ENCODE peak calls at places on chromosome 22, in six cellular contexts. R is nephron progenitor cell; E is cardiac muscle cell; D is K562; Y is activated CD8-positive, alpha-beta T cell treated with anti-CD3 and anti-CD28 coated beads for 36 hours; F is tibial artery. N is an unnamed sample.

GRCh38 chr22:19524170-19525115 is at the start of gene CLDN5:
- DNase-seq in R (peak), E (peak), D (peak), Y (no peak), F (peak), N (peak)

GRCh38 chr22:17734197-17734596 is 40.1 kb downstream of the BID start:
- DNase-seq in R (no peak), E (peak), D (no peak), Y (peak), F (peak), N (no peak)

GRCh38 chr22:44243761-44244160 is 63.0 kb downstream of the PARVG start:
- DNase-seq in R (no peak), E (no peak), D (no peak), Y (no peak), F (no peak), N (no peak)

GRCh38 chr22:21834869-21835268 is 32.6 kb downstream of the MAPK1 start:
- DNase-seq in R (no peak), E (no peak), D (no peak), Y (no peak), F (no peak), N (no peak)

GRCh38 chr22:46736705-46737104 is 1.3 kb downstream of the CERK start:
- DNase-seq in R (no peak), E (no peak), D (no peak), Y (no peak), F (no peak), N (no peak)

GRCh38 chr22:19174106-19175025 is 4.2 kb downstream of the SLC25A1 start:
- DNase-seq in R (peak), E (peak), D (no peak), Y (no peak), F (peak), N (no peak)

GRCh38 chr22:20392983-20393704 is 807 bp upstream of the ZNF74 start:
- DNase-seq in R (no peak), E (no peak), D (no peak), Y (no peak), F (no peak), N (no peak)

GRCh38 chr22:35043251-35043931 is 22.6 kb upstream of the ISX start:
- DNase-seq in R (no peak), E (no peak), D (peak), Y (peak), F (no peak), N (peak)

GRCh38 chr22:49330421-49331222 is 497.1 kb downstream of the BRD1 start:
- DNase-seq in R (no peak), E (no peak), D (no peak), Y (no peak), F (no peak), N (no peak)

GRCh38 chr22:27673839-27674238 is 127.7 kb downstream of the MN1 start:
- DNase-seq in R (peak), E (no peak), D (no peak), Y (no peak), F (no peak), N (no peak)

GRCh38 chr22:44828193-44828592 is 75.8 kb downstream of the ARHGAP8 start:
- DNase-seq in R (peak), E (peak), D (peak), Y (peak), F (no peak), N (peak)

GRCh38 chr22:38017272-38017920 is 33.0 kb upstream of the SOX10 start:
- DNase-seq in R (no peak), E (peak), D (no peak), Y (peak), F (peak), N (no peak)

GRCh38 chr22:48840112-48840949 is 987.3 kb downstream of the BRD1 start:
- DNase-seq in R (no peak), E (no peak), D (no peak), Y (no peak), F (no peak), N (no peak)

GRCh38 chr22:44164031-44164430 is 16.7 kb upstream of the PARVG start:
- DNase-seq in R (no peak), E (no peak), D (no peak), Y (no peak), F (no peak), N (no peak)

GRCh38 chr22:48757581-48757980 is 1070.1 kb downstream of the BRD1 start:
- DNase-seq in R (no peak), E (no peak), D (no peak), Y (no peak), F (peak), N (no peak)

GRCh38 chr22:46064966-46065666 is 85.2 kb upstream of the PPARA start:
- DNase-seq in R (no peak), E (no peak), D (no peak), Y (no peak), F (peak), N (no peak)

GRCh38 chr22:45092644-45093043 is 71.1 kb upstream of the NUP50 start:
- DNase-seq in R (no peak), E (no peak), D (no peak), Y (no peak), F (no peak), N (no peak)

GRCh38 chr22:24703101-24703500 is 71.4 kb downstream of the PIWIL3 start:
- DNase-seq in R (no peak), E (peak), D (peak), Y (no peak), F (no peak), N (no peak)

GRCh38 chr22:41656515-41656914 is 32.2 kb downstream of the SNU13 start:
- DNase-seq in R (no peak), E (peak), D (no peak), Y (no peak), F (peak), N (no peak)

GRCh38 chr22:46672731-46673130 is 52.5 kb downstream of the GRAMD4 start:
- DNase-seq in R (no peak), E (no peak), D (no peak), Y (no peak), F (no peak), N (no peak)

GRCh38 chr22:42317691-42318547 is 47.5 kb upstream of the TCF20 start:
- DNase-seq in R (no peak), E (no peak), D (no peak), Y (no peak), F (no peak), N (no peak)

GRCh38 chr22:19877626-19878339 is 23.1 kb upstream of the GNB1L start:
- DNase-seq in R (no peak), E (peak), D (no peak), Y (peak), F (no peak), N (no peak)

GRCh38 chr22:48146426-48146825 is 1384.0 kb downstream of the TBC1D22A start:
- DNase-seq in R (no peak), E (no peak), D (no peak), Y (no peak), F (no peak), N (no peak)

DNA sequence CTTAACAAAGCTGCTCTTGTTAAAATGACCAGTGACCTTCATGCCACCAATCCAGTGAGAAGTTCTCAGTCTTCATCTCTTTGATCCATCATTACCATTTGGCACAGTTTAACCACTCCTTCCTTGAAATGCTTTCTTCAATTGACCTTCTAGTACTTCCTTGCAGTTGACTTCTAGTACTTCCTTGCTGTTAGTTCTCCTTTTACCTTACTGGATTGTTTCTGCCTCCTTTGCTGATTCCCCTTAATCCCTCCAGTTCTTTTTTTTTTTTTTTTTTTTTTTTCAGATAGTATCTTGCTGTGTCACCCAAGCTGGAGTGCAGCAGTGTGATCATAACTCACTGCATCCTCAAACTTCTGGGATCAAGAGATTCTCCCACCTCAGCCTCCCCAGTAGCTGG is 66.0 kb upstream of the HORMAD2 start:
- DNase-seq in R (no peak), E (no peak), D (no peak), Y (no peak), F (no peak), N (no peak)
- TF ChIP-seq CTCF in R (no peak), E (no peak), D (no peak), Y (no peak), F (no peak), N (no peak)

DNA sequence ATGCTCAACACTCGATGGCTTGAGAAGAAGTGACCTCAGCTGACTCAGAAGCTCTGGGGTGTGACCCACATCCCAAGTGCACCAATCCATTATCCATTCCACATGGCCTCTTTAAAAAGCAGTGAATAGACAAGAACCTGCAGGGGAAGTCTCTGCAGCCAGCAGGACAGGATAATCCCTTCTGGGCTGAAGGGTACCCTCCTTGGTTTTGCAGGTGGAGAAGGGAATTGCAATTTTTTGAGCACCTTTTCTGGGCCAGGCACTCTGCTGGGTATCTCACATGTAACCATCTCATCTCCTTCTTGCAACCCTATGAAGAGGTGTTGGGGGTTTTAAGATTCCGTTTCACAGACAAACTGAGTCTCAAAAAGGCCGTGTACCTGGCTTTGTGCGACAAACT is 76.6 kb downstream of the MYO18B start:
- DNase-seq in R (no peak), E (no peak), D (no peak), Y (no peak), F (no peak), N (no peak)
- TF ChIP-seq CTCF in R (no peak), E (no peak), D (no peak), Y (no peak), F (no peak), N (no peak)

GRCh38 chr22:30802202-30803166 is 107.8 kb downstream of the OSBP2 start:
- DNase-seq in R (peak), E (peak), D (peak), Y (peak), F (peak), N (peak)
- TF ChIP-seq CTCF in R (peak), E (peak), D (no peak), Y (no peak), F (peak), N (no peak)

GRCh38 chr22:50684986-50685385 is 12.4 kb downstream of the SHANK3 start:
- DNase-seq in R (no peak), E (no peak), D (no peak), Y (no peak), F (no peak), N (no peak)

GRCh38 chr22:50688448-50688847 is 15.8 kb downstream of the SHANK3 start:
- DNase-seq in R (no peak), E (no peak), D (no peak), Y (no peak), F (peak), N (no peak)

GRCh38 chr22:50686794-50687193 is 14.2 kb downstream of the SHANK3 start:
- DNase-seq in R (no peak), E (no peak), D (no peak), Y (peak), F (no peak), N (no peak)

GRCh38 chr22:50684501-50684900 is 11.9 kb downstream of the SHANK3 start:
- DNase-seq in R (no peak), E (no peak), D (no peak), Y (no peak), F (no peak), N (no peak)

DNA sequence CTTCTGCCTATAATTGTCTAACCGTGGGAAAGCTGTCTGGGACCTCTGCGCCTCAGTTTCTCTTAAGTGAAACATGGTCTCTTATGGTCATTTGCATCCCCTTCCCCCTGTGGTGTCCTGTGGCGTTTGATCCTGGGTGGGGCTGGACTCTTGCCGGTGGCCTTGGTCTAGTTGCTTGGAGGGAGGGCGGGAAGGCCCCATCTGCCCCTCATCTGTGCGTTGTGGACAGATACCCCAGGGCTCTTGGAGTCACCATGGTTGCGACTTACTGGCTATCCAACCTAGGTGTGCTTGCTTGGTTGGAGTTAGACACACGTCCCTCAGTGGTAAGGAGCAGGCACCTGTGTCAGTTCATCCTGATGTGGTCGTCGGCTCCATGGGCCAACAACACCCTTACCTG is 15.2 kb downstream of the SHANK3 start:
- DNase-seq in R (no peak), E (no peak), D (no peak), Y (no peak), F (peak), N (no peak)
- TF ChIP-seq CTCF in R (no peak), E (no peak), D (no peak), Y (no peak), F (no peak), N (no peak)

GRCh38 chr22:22849640-22850610 is 37.7 kb upstream of the IGLL5 start:
- DNase-seq in R (no peak), E (no peak), D (no peak), Y (no peak), F (no peak), N (no peak)

GRCh38 chr22:22851969-22852368 is 35.6 kb upstream of the IGLL5 start:
- DNase-seq in R (no peak), E (no peak), D (no peak), Y (no peak), F (no peak), N (no peak)

GRCh38 chr22:22843848-22844247 is 43.8 kb upstream of the IGLL5 start:
- DNase-seq in R (no peak), E (no peak), D (no peak), Y (no peak), F (no peak), N (no peak)

GRCh38 chr22:22853713-22854112 is 33.9 kb upstream of the IGLL5 start:
- DNase-seq in R (no peak), E (no peak), D (no peak), Y (no peak), F (no peak), N (no peak)

GRCh38 chr22:22848364-22848866 is 39.2 kb upstream of the IGLL5 start:
- DNase-seq in R (peak), E (peak), D (peak), Y (peak), F (no peak), N (peak)
- TF ChIP-seq CTCF in R (peak), E (peak), D (no peak), Y (peak), F (peak), N (peak)